ENCODE peak calls at places on chromosomes 2 and 18, in five cellular contexts. Q is tibial artery, W is left lung, M is H1, K is K562. T is an unnamed sample.

GRCh38 chr2:223711596-223712326 is 109.6 kb upstream of the SCG2 start:
- DNase-seq in M (no peak), Q (no peak), K (no peak), W (no peak), T (no peak)

GRCh38 chr2:178241852-178242551 is 47.7 kb downstream of the OSBPL6 start:
- DNase-seq in W (no peak), M (no peak), K (peak; percentile 25), Q (peak; percentile 73), T (no peak)

GRCh38 chr2:201366166-201366565 is 9.0 kb upstream of the FLACC1 start:
- DNase-seq in W (no peak), Q (no peak), K (no peak), M (no peak), T (no peak)

GRCh38 chr2:219416233-219416598 is 2.0 kb upstream of the DES start:
- DNase-seq in M (no peak), K (no peak), Q (no peak), W (no peak), T (no peak)

GRCh38 chr18:77676901-77677300 is 427.3 kb downstream of the GALR1 start:
- DNase-seq in Q (no peak), W (no peak), M (peak; percentile 59), K (no peak), T (no peak)

GRCh38 chr2:101596346-101596745 is 101.2 kb upstream of the MAP4K4 start:
- DNase-seq in K (no peak), Q (no peak), W (no peak), M (no peak), T (no peak)

GRCh38 chr2:162114291-162114690 is 37.8 kb downstream of the GCG start:
- DNase-seq in M (no peak), W (no peak), K (no peak), Q (no peak), T (no peak)

GRCh38 chr2:154375625-154376020 is 322.9 kb upstream of the KCNJ3 start:
- DNase-seq in Q (no peak), K (no peak), W (no peak), M (no peak), T (no peak)

GRCh38 chr2:86274918-86275275 is 62.5 kb downstream of the REEP1 start:
- DNase-seq in Q (no peak), K (peak; percentile 31), M (no peak), W (no peak), T (no peak)

GRCh38 chr2:72115361-72116080 is 32.1 kb downstream of the CYP26B1 start:
- DNase-seq in M (no peak), Q (no peak), K (no peak), W (peak; percentile 81), T (no peak)

GRCh38 chr2:9877026-9877425 is 33.8 kb downstream of the TAF1B start:
- DNase-seq in M (no peak), W (no peak), Q (no peak), K (no peak), T (no peak)

GRCh38 chr2:24672589-24672988 is 120.6 kb downstream of the PTRHD1 start:
- DNase-seq in M (no peak), W (no peak), Q (no peak), K (no peak), T (no peak)

GRCh38 chr2:24671230-24671629 is 122.0 kb downstream of the PTRHD1 start:
- DNase-seq in K (no peak), Q (no peak), W (no peak), M (no peak), T (no peak)

GRCh38 chr2:24667542-24667941 is 125.6 kb downstream of the PTRHD1 start:
- DNase-seq in M (no peak), K (no peak), Q (no peak), W (no peak), T (no peak)
- H3K27me3 ChIP-seq in M (no peaks in the 10 kb centered on the region), K (no peaks in the 10 kb centered on the region), Q (no peaks in the 10 kb centered on the region), W (no peaks in the 10 kb centered on the region), T (no peaks in the 10 kb centered on the region)

GRCh38 chr2:127362971-127363370 is 24.8 kb downstream of the MAP3K2 start:
- DNase-seq in M (no peak), W (no peak), Q (no peak), K (no peak), T (no peak)
- H3K4me3 ChIP-seq in M (no peak overlapping the region), W (no peak overlapping the region), Q (no peak overlapping the region), K (no peak overlapping the region), T (no peak overlapping the region)

DNA sequence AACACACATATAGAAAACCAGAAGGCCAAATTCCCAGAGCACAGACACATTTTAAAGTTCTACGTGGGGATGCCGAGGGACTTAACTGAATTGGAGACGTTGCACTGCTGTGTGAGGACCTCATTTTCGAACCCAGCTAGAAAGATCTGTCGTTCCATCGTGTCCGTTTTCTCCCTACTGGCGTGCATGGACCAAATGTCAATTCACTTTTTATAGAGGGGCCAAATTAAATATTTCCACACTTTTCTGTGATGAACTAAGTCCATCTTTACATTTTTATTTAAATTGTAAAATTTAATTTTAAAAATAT is 690 bp upstream of the TSHZ1 start:
- DNase-seq in K (no peak), M (no peak), Q (no peak), W (no peak), T (no peak)
- H3K4me1 ChIP-seq in K (peaks cover 13% of the 10 kb centered on the region), M (peaks cover 9% of the 10 kb centered on the region), Q (peaks cover 41% of the 10 kb centered on the region), W (peaks cover 63% of the 10 kb centered on the region), T (peaks cover 25% of the 10 kb centered on the region)

GRCh38 chr18:48304906-48305693 is 104.1 kb downstream of the ZBTB7C start:
- DNase-seq in K (no peak), M (no peak), Q (no peak), W (no peak), T (no peak)
- H3K27me3 ChIP-seq in K (no peaks in the 10 kb centered on the region), M (no peaks in the 10 kb centered on the region), Q (no peaks in the 10 kb centered on the region), W (no peaks in the 10 kb centered on the region), T (no peaks in the 10 kb centered on the region)

GRCh38 chr2:65434592-65435241 is 2.3 kb upstream of the SPRED2 start:
- DNase-seq in K (no peak), Q (no peak), W (no peak), M (no peak), T (no peak)
- H3K4me3 ChIP-seq in K (peak overlapping the region; percentile 65), Q (no peak overlapping the region), W (peak overlapping the region; percentile 60), M (no peak overlapping the region), T (no peak overlapping the region)

DNA sequence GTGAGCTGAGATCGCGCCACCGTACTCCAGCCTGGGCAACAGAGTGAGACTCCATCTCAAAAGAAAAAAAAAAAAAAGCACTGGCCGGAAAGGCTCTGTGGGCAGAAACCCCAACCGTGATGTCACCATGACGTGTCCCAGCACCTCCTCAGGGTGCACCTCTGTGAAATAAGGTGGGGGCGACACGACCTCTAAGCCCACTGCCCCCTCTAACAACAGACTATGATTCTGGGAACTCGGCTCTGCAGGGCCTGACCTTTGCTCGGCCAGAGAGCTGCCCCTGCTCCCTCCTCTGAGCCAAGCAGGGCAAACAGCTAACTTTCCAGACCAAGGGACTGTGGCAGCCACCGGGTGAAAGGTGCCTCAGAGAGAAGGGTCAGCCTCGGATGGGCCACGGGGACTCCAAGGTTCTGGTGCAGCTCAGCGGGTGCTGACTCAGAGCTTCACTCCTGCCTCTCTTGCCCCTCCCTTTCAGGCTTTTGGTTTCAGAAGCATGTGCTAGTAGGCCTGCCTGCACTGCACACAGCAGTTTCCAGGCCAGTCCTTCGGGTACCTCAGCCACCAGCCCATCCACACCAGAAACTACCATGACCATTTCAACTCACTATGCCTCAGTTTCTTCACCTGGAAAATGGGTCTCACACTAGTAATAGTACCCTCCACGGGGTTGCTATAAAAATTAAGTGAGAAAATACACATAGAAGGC is 8.0 kb downstream of the TMBIM1 start:
- DNase-seq in K (peak; percentile 39), Q (peak; percentile 72), W (peak; percentile 29), M (no peak), T (peak; percentile 51)
- H3K4me1 ChIP-seq in K (peaks cover 32% of the 10 kb centered on the region), Q (peaks cover 89% of the 10 kb centered on the region), W (peaks cover 82% of the 10 kb centered on the region), M (peaks cover 5% of the 10 kb centered on the region), T (peaks cover 60% of the 10 kb centered on the region)

GRCh38 chr2:13240061-13240460 is 523.3 kb downstream of the TRIB2 start:
- DNase-seq in Q (no peak), K (no peak), W (no peak), M (no peak), T (no peak)
- H3K27me3 ChIP-seq in Q (no peaks in the 10 kb centered on the region), K (no peaks in the 10 kb centered on the region), W (no peaks in the 10 kb centered on the region), M (no peaks in the 10 kb centered on the region), T (peaks cover 3% of the 10 kb centered on the region)

T was measured in effector memory CD4-positive, alpha-beta T cell.